ENCODE peak calls at places on chromosomes 3 and 15, in four cellular contexts. O, T, E and G are unnamed samples.

GRCh38 chr15:67198157-67198754 is 56.2 kb downstream of the AAGAB start:
- DNase-seq in E (no peak), O (no peak), T (no peak), G (no peak)

GRCh38 chr3:193572426-193572908 is 17.8 kb upstream of the ATP13A4 start:
- DNase-seq in E (no peak), O (no peak), T (peak; percentile 69), G (peak; percentile 33)

GRCh38 chr15:53759333-53759975 is at the start of gene WDR72:
- DNase-seq in T (no peak), E (peak; percentile 70), O (peak; percentile 8), G (peak; percentile 90)

GRCh38 chr3:155884292-155884691 is 13.8 kb downstream of the GMPS start:
- DNase-seq in O (no peak), T (no peak), E (no peak), G (no peak)

GRCh38 chr3:134485075-134485536 is 679 bp downstream of the ANAPC13 start:
- DNase-seq in E (no peak), T (no peak), O (no peak), G (peak; percentile 56)

GRCh38 chr3:178767558-178767957 is 231.3 kb downstream of the KCNMB2 start:
- DNase-seq in E (no peak), O (no peak), T (no peak), G (no peak)

GRCh38 chr15:100765458-100766224 is 114.0 kb upstream of the ALDH1A3 start:
- DNase-seq in T (no peak), O (no peak), E (peak; percentile 60), G (peak; percentile 33)

GRCh38 chr15:29821416-29822099 is 710 bp downstream of the TJP1 start:
- DNase-seq in E (peak; percentile 85), T (peak; percentile 89), O (peak; percentile 69), G (peak; percentile 79)

GRCh38 chr3:124923833-124924232 is 10.7 kb downstream of the MUC13 start:
- DNase-seq in O (no peak), T (no peak), E (no peak), G (peak; percentile 41)

GRCh38 chr3:172266103-172266502 is 182.2 kb downstream of the GHSR start:
- DNase-seq in T (no peak), E (no peak), O (no peak), G (no peak)

GRCh38 chr3:140242818-140243276 is 307.9 kb downstream of the CLSTN2 start:
- DNase-seq in E (no peak), O (no peak), T (peak; percentile 3), G (no peak)

GRCh38 chr15:67914537-67915373 is 74.9 kb upstream of the RNU6-1 start:
- DNase-seq in T (no peak), E (peak; percentile 80), O (peak; percentile 60), G (peak; percentile 58)

GRCh38 chr3:13114811-13115615 is 41.8 kb upstream of the IQSEC1 start:
- DNase-seq in O (no peak), E (peak; percentile 54), T (no peak), G (no peak)

GRCh38 chr15:70505411-70505919 is 257.9 kb downstream of the UACA start:
- DNase-seq in E (peak; percentile 21), O (no peak), T (peak; percentile 59), G (no peak)

GRCh38 chr3:36796896-36797295 is 32.5 kb upstream of the DCLK3 start:
- DNase-seq in O (no peak), E (no peak), T (no peak), G (no peak)

GRCh38 chr3:8386221-8386620 is 115.4 kb upstream of the LMCD1 start:
- DNase-seq in T (no peak), O (no peak), E (no peak), G (no peak)

GRCh38 chr3:52851348-52851747 is 16.5 kb upstream of the MUSTN1 start:
- DNase-seq in E (no peak), T (peak; percentile 39), O (no peak), G (peak; percentile 90)

GRCh38 chr15:37791693-37792092 is 142.7 kb upstream of the TMCO5A start:
- DNase-seq in O (no peak), E (no peak), T (peak; percentile 18), G (no peak)

GRCh38 chr3:62803276-62803675 is 71.9 kb downstream of the CADPS start:
- DNase-seq in E (no peak), T (no peak), O (no peak), G (no peak)

GRCh38 chr3:48240000-48240710 is 749 bp upstream of the ZNF589 start:
- DNase-seq in E (peak; percentile 19), T (no peak), O (no peak), G (peak; percentile 67)

GRCh38 chr3:59237121-59237520 is 187.3 kb upstream of the CFAP20DC start:
- DNase-seq in T (no peak), E (no peak), O (no peak), G (no peak)

GRCh38 chr3:46523556-46523955 is 25.8 kb downstream of the RTP3 start:
- DNase-seq in E (no peak), T (no peak), O (no peak), G (no peak)

GRCh38 chr3:31166249-31166885 is 271.9 kb upstream of the GADL1 start:
- DNase-seq in E (no peak), T (peak; percentile 91), O (no peak), G (no peak)

GRCh38 chr15:31217566-31218270 is 108.9 kb upstream of the KLF13 start:
- DNase-seq in O (no peak), T (no peak), E (no peak), G (no peak)

GRCh38 chr3:7682822-7683229 is 818.8 kb upstream of the LMCD1 start:
- DNase-seq in O (no peak), E (peak; percentile 52), T (peak; percentile 97), G (no peak)

GRCh38 chr15:44545934-44546802 is 9.2 kb downstream of the EIF3J start:
- DNase-seq in E (no peak), T (peak; percentile 39), O (no peak), G (peak; percentile 37)

GRCh38 chr3:149233323-149233722 is 11.7 kb upstream of the CP start:
- DNase-seq in E (no peak), T (no peak), O (no peak), G (no peak)

GRCh38 chr3:45131201-45131600 is 15.0 kb downstream of the CDCP1 start:
- DNase-seq in O (no peak), T (no peak), E (no peak), G (no peak)

GRCh38 chr3:106299300-106300098 is 430.7 kb upstream of the CBLB start:
- DNase-seq in E (no peak), T (peak; percentile 31), O (no peak), G (no peak)

GRCh38 chr15:74696808-74697207 is 984 bp upstream of the EDC3 start:
- DNase-seq in T (no peak), O (no peak), E (no peak), G (no peak)

GRCh38 chr3:117063910-117064309 is 354.3 kb downstream of the TUSC7 start:
- DNase-seq in O (no peak), T (no peak), E (no peak), G (no peak)

GRCh38 chr3:82133070-82133606 is 371.7 kb upstream of the GBE1 start:
- DNase-seq in O (peak; percentile 53), T (peak; percentile 71), E (no peak), G (peak; percentile 27)

GRCh38 chr3:34001022-34001421 is 202.6 kb downstream of the PDCD6IP start:
- DNase-seq in T (no peak), O (no peak), E (no peak), G (no peak)

GRCh38 chr15:33968224-33968623 is at the start of gene CHRM5:
- DNase-seq in T (peak; percentile 6), E (no peak), O (no peak), G (no peak)
- H3K4me3 ChIP-seq in T (no peak within 1 kb of the TSS), E (no peak within 1 kb of the TSS), O (no peak within 1 kb of the TSS), G (no peak within 1 kb of the TSS)

GRCh38 chr3:100725935-100726334 is 16.6 kb downstream of the TFG start:
- DNase-seq in T (no peak), E (no peak), O (no peak), G (no peak)
- H3K36me3 ChIP-seq in T (peaks cover 29% of the 10 kb centered on the region), E (peaks cover 69% of the 10 kb centered on the region), O (peaks cover 9% of the 10 kb centered on the region), G (peaks cover 3% of the 10 kb centered on the region)

GRCh38 chr3:141876381-141876890 is at the start of gene ATP1B3:
- DNase-seq in O (peak; percentile 89), E (peak; percentile 94), T (peak; percentile 76), G (peak; percentile 93)

GRCh38 chr3:141877911-141878310 is 1.5 kb downstream of the ATP1B3 start:
- DNase-seq in O (no peak), T (peak; percentile 54), E (no peak), G (peak; percentile 32)

GRCh38 chr3:141876891-141877561 is 583 bp downstream of the ATP1B3 start:
- DNase-seq in T (peak; percentile 64), E (peak; percentile 86), O (peak; percentile 52), G (peak; percentile 80)

GRCh38 chr3:141878326-141878725 is 1.9 kb downstream of the ATP1B3 start:
- DNase-seq in O (no peak), T (peak; percentile 20), E (no peak), G (no peak)

DNA sequence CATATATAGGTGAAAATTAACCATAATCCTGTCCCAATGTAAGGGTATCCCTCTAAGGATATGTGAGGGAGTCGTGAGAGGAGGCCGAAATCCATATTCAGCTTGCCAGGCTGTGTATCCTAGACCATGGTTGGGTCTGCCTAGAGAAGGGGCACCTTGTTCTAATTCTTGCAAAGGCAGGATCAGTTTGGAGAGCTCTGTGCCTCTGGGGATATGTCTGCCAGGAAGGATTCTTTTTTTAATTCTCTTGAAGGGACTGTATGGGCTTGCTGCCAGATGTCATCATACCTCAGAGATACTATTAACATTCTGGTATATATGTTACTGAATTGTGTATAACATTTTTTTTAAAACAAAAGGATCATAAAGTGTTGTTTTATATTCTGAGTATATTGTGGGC is 2.4 kb downstream of the ATP1B3 start:
- DNase-seq in T (peak; percentile 19), E (no peak), O (no peak), G (no peak)
- H3K4me3 ChIP-seq in T (no peak overlapping the region), E (peak overlapping the region; percentile 86), O (peak overlapping the region; percentile 85), G (no peak overlapping the region)

GRCh38 chr3:123652346-123652984 is 67.6 kb upstream of the HACD2 start:
- DNase-seq in E (peak; percentile 88), T (peak; percentile 75), O (peak; percentile 85), G (peak; percentile 93)

GRCh38 chr3:123655400-123655799 is 70.5 kb upstream of the HACD2 start:
- DNase-seq in T (no peak), E (no peak), O (no peak), G (no peak)

GRCh38 chr3:123650101-123650500 is 65.2 kb upstream of the HACD2 start:
- DNase-seq in E (no peak), T (no peak), O (no peak), G (no peak)

GRCh38 chr3:123648696-123649405 is 64.0 kb upstream of the HACD2 start:
- DNase-seq in E (no peak), T (no peak), O (no peak), G (no peak)

DNA sequence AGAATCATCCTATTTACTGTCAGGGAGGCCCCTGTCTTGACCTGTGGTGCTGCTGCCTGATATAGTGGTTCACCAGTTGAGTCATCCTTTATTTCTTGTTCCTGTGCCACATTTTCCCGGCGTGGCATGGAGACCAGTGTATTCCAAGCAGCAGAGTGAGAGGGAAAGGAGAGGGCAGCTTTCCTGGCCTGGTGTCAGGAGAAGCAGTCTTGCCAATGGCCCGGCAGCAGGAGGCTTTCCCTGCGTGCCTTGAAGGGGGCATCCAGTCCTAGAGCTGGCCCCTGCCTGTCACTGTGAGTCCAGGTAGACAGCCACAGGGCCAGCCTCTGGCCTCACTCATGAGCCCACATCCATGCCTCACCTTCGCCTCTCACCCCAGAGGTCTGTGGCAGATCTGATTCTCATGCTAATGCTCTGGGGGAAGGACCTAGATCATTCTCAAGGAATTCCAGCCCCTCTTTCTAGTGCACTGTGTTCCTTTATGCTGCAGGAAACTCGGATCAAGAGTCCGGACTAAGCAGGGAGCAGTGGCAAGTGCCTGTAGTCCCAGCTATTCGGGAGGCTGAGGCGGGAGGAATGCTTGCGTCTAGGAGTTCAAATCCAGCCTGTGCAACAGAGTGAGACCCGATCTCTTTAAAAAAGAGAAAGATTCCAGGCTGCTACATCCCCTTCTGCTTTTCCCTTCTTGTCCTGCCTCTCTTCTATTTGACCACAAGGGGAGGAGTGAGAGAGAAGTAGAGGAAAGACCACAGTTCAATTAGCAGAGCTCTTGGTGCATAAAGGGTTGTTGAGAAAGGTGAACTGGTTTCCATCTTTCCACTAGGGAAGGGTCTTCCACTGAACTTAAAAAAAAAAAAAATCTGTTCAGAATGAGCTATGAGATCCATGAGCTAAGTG is 66.8 kb upstream of the HACD2 start:
- DNase-seq in O (no peak), E (no peak), T (no peak), G (peak; percentile 71)
- H3K36me3 ChIP-seq in O (no peaks in the 10 kb centered on the region), E (peaks cover 52% of the 10 kb centered on the region), T (no peaks in the 10 kb centered on the region), G (no peaks in the 10 kb centered on the region)